ENCODE peak calls at places on chromosomes 5 and 9, in five cellular contexts. L, B, Y, C and N are unnamed samples.

GRCh38 chr5:68447530-68447929 is 232.0 kb downstream of the PIK3R1 start:
- DNase-seq in L (no peak), B (no peak), Y (no peak), C (no peak), N (no peak)

GRCh38 chr9:88954073-88954472 is 37.2 kb upstream of the S1PR3 start:
- DNase-seq in L (no peak), B (peak; percentile 4), Y (no peak), C (no peak), N (peak; percentile 44)

GRCh38 chr9:32969270-32969669 is 32.2 kb downstream of the APTX start:
- DNase-seq in L (no peak), B (no peak), Y (peak; percentile 45), C (no peak), N (peak; percentile 56)

GRCh38 chr5:57618767-57619381 is 136.3 kb upstream of the ACTBL2 start:
- DNase-seq in L (no peak), B (no peak), Y (no peak), C (no peak), N (no peak)

GRCh38 chr5:124905256-124905655 is 158.8 kb upstream of the ZNF608 start:
- DNase-seq in L (no peak), B (no peak), Y (no peak), C (no peak), N (no peak)

GRCh38 chr5:980941-981340 is 27.7 kb upstream of the NKD2 start:
- DNase-seq in L (no peak), B (no peak), Y (no peak), C (peak; percentile 31), N (no peak)

GRCh38 chr5:91058575-91058974 is 324.5 kb downstream of the ARRDC3 start:
- DNase-seq in L (no peak), B (no peak), Y (no peak), C (no peak), N (no peak)

GRCh38 chr5:170426149-170426767 is 37.1 kb upstream of the KCNMB1 start:
- DNase-seq in L (no peak), B (no peak), Y (no peak), C (no peak), N (no peak)

GRCh38 chr5:40688127-40688756 is 8.5 kb downstream of the PTGER4 start:
- DNase-seq in L (peak; percentile 93), B (no peak), Y (no peak), C (peak; percentile 88), N (peak; percentile 96)